ENCODE peak calls at places on chromosome 3, in seven cellular contexts. One of them, this sample, is unnamed.

GRCh38 chr3:23219117-23219516 is 16.0 kb downstream of the UBE2E2 start:
- DNase-seq in stimulated activated CD4-positive, alpha-beta T cell treated with anti-CD3 and anti-CD28 coated beads, Interleukin-1b, Interleukin-23, amount 100 ng/mL, for 4 hours: no peak
- DNase-seq in amygdala: no peak
- DNase-seq in MM.1S: peak
- DNase-seq in HuH-7.5: no peak
- DNase-seq in RWPE1: no peak
- DNase-seq in CD4-positive, alpha-beta T cell: no peak
- DNase-seq in this sample: peak

GRCh38 chr3:56076746-56077145 is 391.5 kb downstream of the ERC2 start:
- DNase-seq in RWPE1: peak
- DNase-seq in stimulated activated CD4-positive, alpha-beta T cell treated with anti-CD3 and anti-CD28 coated beads, Interleukin-1b, Interleukin-23, amount 100 ng/mL, for 4 hours: no peak
- DNase-seq in amygdala: no peak
- DNase-seq in HuH-7.5: no peak
- DNase-seq in CD4-positive, alpha-beta T cell: no peak
- DNase-seq in MM.1S: no peak
- DNase-seq in this sample: no peak

GRCh38 chr3:69161587-69162196 is 39.3 kb upstream of the LMOD3 start:
- DNase-seq in RWPE1: peak
- DNase-seq in stimulated activated CD4-positive, alpha-beta T cell treated with anti-CD3 and anti-CD28 coated beads, Interleukin-1b, Interleukin-23, amount 100 ng/mL, for 4 hours: no peak
- DNase-seq in CD4-positive, alpha-beta T cell: no peak
- DNase-seq in amygdala: peak
- DNase-seq in HuH-7.5: no peak
- DNase-seq in MM.1S: peak
- DNase-seq in this sample: peak

GRCh38 chr3:177498037-177498857 is 301.0 kb upstream of the TBL1XR1 start:
- DNase-seq in HuH-7.5: no peak
- DNase-seq in CD4-positive, alpha-beta T cell: no peak
- DNase-seq in RWPE1: peak
- DNase-seq in stimulated activated CD4-positive, alpha-beta T cell treated with anti-CD3 and anti-CD28 coated beads, Interleukin-1b, Interleukin-23, amount 100 ng/mL, for 4 hours: no peak
- DNase-seq in MM.1S: no peak
- DNase-seq in amygdala: no peak
- DNase-seq in this sample: peak

GRCh38 chr3:62098646-62099365 is 274.5 kb downstream of the FEZF2 start:
- DNase-seq in RWPE1: no peak
- DNase-seq in amygdala: no peak
- DNase-seq in HuH-7.5: no peak
- DNase-seq in MM.1S: no peak
- DNase-seq in stimulated activated CD4-positive, alpha-beta T cell treated with anti-CD3 and anti-CD28 coated beads, Interleukin-1b, Interleukin-23, amount 100 ng/mL, for 4 hours: no peak
- DNase-seq in CD4-positive, alpha-beta T cell: no peak
- DNase-seq in this sample: no peak

GRCh38 chr3:74614133-74614967 is at the start of gene CNTN3:
- DNase-seq in HuH-7.5: no peak
- DNase-seq in stimulated activated CD4-positive, alpha-beta T cell treated with anti-CD3 and anti-CD28 coated beads, Interleukin-1b, Interleukin-23, amount 100 ng/mL, for 4 hours: no peak
- DNase-seq in CD4-positive, alpha-beta T cell: no peak
- DNase-seq in MM.1S: no peak
- DNase-seq in amygdala: no peak
- DNase-seq in RWPE1: no peak
- DNase-seq in this sample: no peak

GRCh38 chr3:67858492-67858891 is 204.1 kb upstream of the SUCLG2 start:
- DNase-seq in stimulated activated CD4-positive, alpha-beta T cell treated with anti-CD3 and anti-CD28 coated beads, Interleukin-1b, Interleukin-23, amount 100 ng/mL, for 4 hours: no peak
- DNase-seq in MM.1S: no peak
- DNase-seq in RWPE1: no peak
- DNase-seq in CD4-positive, alpha-beta T cell: no peak
- DNase-seq in amygdala: no peak
- DNase-seq in HuH-7.5: no peak
- DNase-seq in this sample: no peak

GRCh38 chr3:51434746-51435323 is 43.8 kb downstream of the RBM15B start:
- DNase-seq in HuH-7.5: peak
- DNase-seq in CD4-positive, alpha-beta T cell: peak
- DNase-seq in MM.1S: peak
- DNase-seq in amygdala: no peak
- DNase-seq in RWPE1: peak
- DNase-seq in stimulated activated CD4-positive, alpha-beta T cell treated with anti-CD3 and anti-CD28 coated beads, Interleukin-1b, Interleukin-23, amount 100 ng/mL, for 4 hours: no peak
- DNase-seq in this sample: peak

GRCh38 chr3:159859424-159859823 is 129.2 kb upstream of the IL12A start:
- DNase-seq in amygdala: no peak
- DNase-seq in RWPE1: no peak
- DNase-seq in CD4-positive, alpha-beta T cell: no peak
- DNase-seq in MM.1S: no peak
- DNase-seq in stimulated activated CD4-positive, alpha-beta T cell treated with anti-CD3 and anti-CD28 coated beads, Interleukin-1b, Interleukin-23, amount 100 ng/mL, for 4 hours: no peak
- DNase-seq in HuH-7.5: no peak
- DNase-seq in this sample: no peak

GRCh38 chr3:179146911-179147570 is 1.1 kb upstream of the PIK3CA start:
- DNase-seq in CD4-positive, alpha-beta T cell: peak
- DNase-seq in RWPE1: peak
- DNase-seq in MM.1S: peak
- DNase-seq in HuH-7.5: peak
- DNase-seq in amygdala: no peak
- DNase-seq in stimulated activated CD4-positive, alpha-beta T cell treated with anti-CD3 and anti-CD28 coated beads, Interleukin-1b, Interleukin-23, amount 100 ng/mL, for 4 hours: no peak
- DNase-seq in this sample: peak

This sample was measured in Calu3.